ENCODE peak calls at places on chromosomes 16 and 17, in four cellular contexts. M is ovary, S is adipocyte, G is body of pancreas. E is an unnamed sample.

GRCh38 chr17:74733365-74734122 is 3.5 kb upstream of the RAB37 start:
- DNase-seq in M (no peak), S (no peak), G (no peak), E (no peak)

GRCh38 chr17:20702692-20703091 is 123.2 kb downstream of the CDRT15L2 start:
- DNase-seq in M (no peak), S (no peak), G (no peak), E (no peak)

GRCh38 chr17:2172447-2172938 is 117.6 kb downstream of the HIC1 start:
- DNase-seq in M (peak; percentile 53), S (peak; percentile 77), G (peak; percentile 72), E (peak; percentile 77)

GRCh38 chr17:75096082-75096625 is 8.4 kb downstream of the SLC16A5 start:
- DNase-seq in M (no peak), S (peak; percentile 65), G (peak; percentile 90), E (no peak)

GRCh38 chr16:11004957-11005610 is 60.7 kb downstream of the CLEC16A start:
- DNase-seq in M (no peak), S (peak; percentile 53), G (no peak), E (peak; percentile 47)

GRCh38 chr16:58032710-58033293 is 7.2 kb downstream of the MMP15 start:
- DNase-seq in M (no peak), S (no peak), G (peak; percentile 88), E (no peak)

GRCh38 chr16:84687715-84688114 is 12.1 kb upstream of the USP10 start:
- DNase-seq in M (no peak), S (peak; percentile 68), G (no peak), E (peak; percentile 80)

GRCh38 chr17:69760562-69760961 is 314.5 kb upstream of the KCNJ16 start:
- DNase-seq in M (no peak), S (no peak), G (no peak), E (no peak)

GRCh38 chr17:82330322-82331239 is 3.0 kb downstream of the SECTM1 start:
- DNase-seq in M (no peak), S (peak; percentile 68), G (peak; percentile 39), E (peak; percentile 64)

GRCh38 chr17:72120878-72121163 is at the start of gene SOX9:
- DNase-seq in M (no peak), S (peak; percentile 90), G (peak; percentile 96), E (peak; percentile 87)

GRCh38 chr17:48586355-48586924 is 3.6 kb downstream of the HOXB3 start:
- DNase-seq in M (no peak), S (no peak), G (no peak), E (no peak)

GRCh38 chr17:82828875-82829487 is 10.8 kb downstream of the ZNF750 start:
- DNase-seq in M (no peak), S (no peak), G (no peak), E (no peak)

GRCh38 chr17:80529904-80530292 is 14.7 kb upstream of the RPTOR start:
- DNase-seq in M (no peak), S (no peak), G (no peak), E (no peak)

GRCh38 chr17:68085751-68086445 is 50.4 kb downstream of the KPNA2 start:
- DNase-seq in M (no peak), S (peak; percentile 19), G (no peak), E (no peak)

GRCh38 chr16:27239026-27239425 is 29.5 kb downstream of the NSMCE1 start:
- DNase-seq in M (no peak), S (no peak), G (no peak), E (no peak)

GRCh38 chr16:10088380-10088793 is 93.8 kb downstream of the GRIN2A start:
- DNase-seq in M (no peak), S (peak; percentile 37), G (no peak), E (no peak)

GRCh38 chr17:36885761-36886365 is 51.4 kb upstream of the LHX1 start:
- DNase-seq in M (no peak), S (no peak), G (no peak), E (no peak)

GRCh38 chr16:89581045-89581695 is 5.6 kb downstream of the CPNE7 start:
- DNase-seq in M (no peak), S (peak; percentile 99), G (no peak), E (peak; percentile 96)

GRCh38 chr17:27654654-27655524 is 23.9 kb downstream of the LGALS9 start:
- DNase-seq in M (peak; percentile 69), S (peak; percentile 72), G (peak; percentile 70), E (no peak)

GRCh38 chr17:5758651-5759050 is 174.3 kb upstream of the NLRP1 start:
- DNase-seq in M (no peak), S (no peak), G (no peak), E (no peak)

GRCh38 chr16:6484121-6484520 is 848.5 kb upstream of the RBFOX1 start:
- DNase-seq in M (no peak), S (no peak), G (no peak), E (no peak)

GRCh38 chr16:46743232-46743719 is 4.9 kb downstream of the MYLK3 start:
- DNase-seq in M (no peak), S (no peak), G (no peak), E (no peak)

GRCh38 chr16:46747777-46748651 is at the start of gene MYLK3:
- DNase-seq in M (no peak), S (peak; percentile 14), G (no peak), E (no peak)

GRCh38 chr16:46748775-46749705 is 896 bp upstream of the MYLK3 start:
- DNase-seq in M (no peak), S (no peak), G (no peak), E (no peak)

GRCh38 chr16:46745594-46745993 is 2.5 kb downstream of the MYLK3 start:
- DNase-seq in M (no peak), S (no peak), G (no peak), E (no peak)

DNA sequence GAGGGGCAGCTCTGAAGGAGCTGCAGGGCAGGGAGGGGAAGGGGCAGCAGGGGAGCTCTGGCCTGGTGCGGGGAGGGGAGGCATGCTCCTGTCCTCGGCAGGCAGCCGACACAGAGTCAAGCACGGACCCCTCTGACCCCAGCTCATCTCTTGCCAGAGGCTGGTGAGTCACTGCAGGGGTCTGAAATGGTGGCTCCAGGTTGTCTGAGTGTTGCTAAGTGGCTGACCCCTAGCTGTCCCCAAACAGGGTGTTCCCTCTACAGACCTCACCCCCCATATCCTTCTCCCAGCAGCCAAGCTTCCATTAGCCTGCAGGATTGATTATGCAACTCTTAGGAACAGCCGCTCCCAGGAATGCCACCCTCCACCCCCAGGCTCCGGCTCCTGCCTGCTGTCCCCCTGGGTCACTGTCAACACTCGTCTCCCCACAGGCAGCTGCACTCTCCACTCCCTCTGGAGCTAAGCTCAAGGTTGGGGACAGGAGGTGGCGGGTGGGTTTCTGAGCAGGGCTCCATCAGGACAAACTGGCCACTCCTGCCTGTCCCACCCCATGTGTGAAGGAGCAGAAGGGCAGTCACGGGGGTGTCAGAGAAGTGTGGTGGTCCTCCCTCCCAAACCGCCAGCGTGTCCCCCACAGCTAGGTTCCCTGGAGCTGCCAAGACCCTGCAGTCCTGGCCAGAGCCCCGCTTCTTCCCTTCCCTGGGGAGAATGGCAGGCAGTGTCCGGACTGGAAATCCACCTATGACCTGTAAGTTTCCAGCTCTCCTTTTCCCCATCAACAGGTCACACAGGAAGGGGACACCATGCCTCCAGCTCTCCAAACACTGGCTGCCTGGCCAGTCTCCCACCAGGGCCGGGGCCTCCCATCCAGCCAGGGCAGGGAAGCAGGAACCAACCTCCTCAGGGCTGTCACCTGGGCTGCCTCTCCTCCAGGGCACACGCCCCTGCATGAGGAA is 1.0 kb downstream of the MYLK3 start:
- DNase-seq in M (no peak), S (peak; percentile 10), G (no peak), E (no peak)
- H3K4me3 ChIP-seq in M (no peak overlapping the region), S (no peak overlapping the region), G (no peak overlapping the region), E (no peak overlapping the region)

GRCh38 chr16:21157632-21158031 is 842 bp upstream of the LDAF1 start:
- DNase-seq in M (no peak), S (no peak), G (no peak), E (no peak)
- H3K4me3 ChIP-seq in M (no peak overlapping the region), S (peak overlapping the region; percentile 86), G (no peak overlapping the region), E (no peak overlapping the region)

DNA sequence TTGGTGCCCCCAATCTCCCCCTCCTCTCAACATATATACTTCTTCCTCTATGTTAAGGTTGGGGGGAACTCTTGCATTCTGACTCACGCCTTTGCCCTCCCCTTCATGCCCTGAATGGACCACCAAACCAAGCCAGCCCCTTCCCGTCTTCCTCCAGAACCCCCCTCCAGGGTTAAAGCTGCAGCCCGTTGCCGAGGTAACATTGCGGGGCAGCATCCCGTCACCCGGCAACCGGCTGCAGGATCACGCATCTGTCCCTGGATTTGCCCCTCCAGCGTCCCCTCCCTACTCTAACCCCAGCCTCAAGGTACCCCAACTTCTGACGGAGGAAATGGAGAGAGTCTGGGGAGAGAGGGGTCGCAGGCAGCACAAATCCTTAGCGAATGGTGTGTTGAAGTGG is 612 bp upstream of the NLGN2 start:
- DNase-seq in M (no peak), S (no peak), G (no peak), E (no peak)
- H3K4me3 ChIP-seq in M (no peak overlapping the region), S (no peak overlapping the region), G (no peak overlapping the region), E (no peak overlapping the region)

GRCh38 chr16:2197765-2198164 is 1.4 kb upstream of the CASKIN1 start:
- DNase-seq in M (no peak), S (no peak), G (no peak), E (no peak)

GRCh38 chr16:2195316-2196161 is 866 bp downstream of the CASKIN1 start:
- DNase-seq in M (no peak), S (peak; percentile 5), G (no peak), E (no peak)

GRCh38 chr16:2196162-2196980 is at the start of gene CASKIN1:
- DNase-seq in M (no peak), S (peak; percentile 66), G (no peak), E (no peak)

GRCh38 chr16:2198283-2198682 is 1.9 kb upstream of the CASKIN1 start:
- DNase-seq in M (no peak), S (no peak), G (no peak), E (no peak)

DNA sequence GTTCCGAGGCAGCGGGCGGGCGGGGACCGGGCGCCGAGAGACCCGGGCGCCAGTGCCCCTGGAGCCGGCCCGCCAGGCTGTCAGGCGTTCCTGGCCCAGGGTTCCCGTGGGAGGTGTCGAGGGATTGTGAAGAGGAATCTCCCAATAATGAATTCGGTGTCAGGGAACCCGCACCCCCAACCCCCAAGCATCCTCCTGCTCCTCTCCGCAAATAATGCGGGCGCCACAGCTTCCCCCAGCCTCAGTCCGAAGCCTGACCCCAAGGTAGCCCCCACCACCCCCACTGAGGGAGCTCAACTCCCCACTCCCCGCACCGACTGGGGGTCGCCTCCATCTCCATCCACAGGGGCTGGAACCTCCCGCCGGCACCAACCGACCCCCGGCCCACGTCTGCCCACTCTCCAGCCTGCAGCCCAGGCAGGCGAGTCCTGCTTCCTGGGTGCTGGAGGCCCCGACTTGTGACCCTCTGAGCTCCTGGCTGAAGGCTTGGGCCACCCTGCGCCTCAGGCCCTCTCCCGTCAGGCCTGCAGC is 641 bp upstream of the CASKIN1 start:
- DNase-seq in M (no peak), S (no peak), G (no peak), E (no peak)
- H3K4me3 ChIP-seq in M (no peak overlapping the region), S (no peak overlapping the region), G (no peak overlapping the region), E (peak overlapping the region; percentile 15)

GRCh38 chr17:8856869-8857575 is 10.5 kb downstream of the PIK3R6 start:
- DNase-seq in M (no peak), S (no peak), G (no peak), E (no peak)
- H3K4me3 ChIP-seq in M (no peak overlapping the region), S (no peak overlapping the region), G (no peak overlapping the region), E (no peak overlapping the region)

GRCh38 chr16:3578610-3579551 is 1.7 kb upstream of the NLRC3 start:
- DNase-seq in M (no peak), S (peak; percentile 24), G (no peak), E (no peak)
- H3K4me3 ChIP-seq in M (no peak overlapping the region), S (no peak overlapping the region), G (no peak overlapping the region), E (no peak overlapping the region)

E was measured in skeletal muscle cell.